ENCODE peak calls at places on chromosome 1, in ten cellular contexts. H is right lobe of liver, L is IMR-90, M is body of pancreas, I is tibial artery, S is brain microvascular endothelial cell, B is MM.1S, D is ovary, X is aorta, V is stomach. Q is an unnamed sample. For H3K36me3, the result is how much of the 10 kb centered on the place peaks cover.

GRCh38 chr1:17045623-17046022 is 8.2 kb downstream of the SDHB start:
- DNase-seq in B (peak), I (no peak), V (no peak), L (no peak), X (no peak), S (no peak), D (no peak), M (peak), H (no peak), Q (no peak)

GRCh38 chr1:146039844-146040194 is 18.3 kb upstream of the HJV start:
- DNase-seq in H (no peak), D (peak), I (no peak), V (no peak), L (no peak), B (no peak), X (no peak), S (no peak), M (no peak), Q (no peak)

GRCh38 chr1:178143730-178144343 is 49.9 kb downstream of the RASAL2 start:
- DNase-seq in S (no peak), I (no peak), V (no peak), B (peak), L (peak), D (no peak), M (no peak), H (no peak), X (no peak), Q (no peak)

GRCh38 chr1:159000627-159001026 is 9.1 kb upstream of the IFI16 start:
- DNase-seq in D (peak), I (peak), H (peak), S (peak), L (peak), B (no peak), V (peak), X (peak), M (peak), Q (peak)

GRCh38 chr1:211762206-211762605 is 68.4 kb downstream of the LPGAT1 start:
- DNase-seq in S (no peak), H (no peak), L (no peak), X (no peak), B (no peak), I (no peak), M (no peak), D (no peak), V (no peak), Q (no peak)

GRCh38 chr1:110686188-110686587 is 11.4 kb upstream of the KCNA3 start:
- DNase-seq in S (no peak), M (no peak), H (no peak), L (no peak), I (no peak), X (no peak), B (no peak), D (no peak), V (no peak), Q (no peak)

GRCh38 chr1:232139444-232139843 is 490.5 kb downstream of the SIPA1L2 start:
- DNase-seq in L (no peak), X (no peak), M (no peak), B (no peak), I (no peak), S (no peak), V (no peak), D (no peak), H (no peak), Q (no peak)

GRCh38 chr1:240946926-240947325 is 335.0 kb upstream of the GREM2 start:
- DNase-seq in V (no peak), D (no peak), L (peak), I (no peak), M (peak), X (no peak), H (no peak), S (peak), B (peak), Q (no peak)

GRCh38 chr1:41709873-41710272 is 208.8 kb downstream of the HIVEP3 start:
- DNase-seq in V (no peak), L (no peak), B (no peak), I (no peak), X (no peak), M (no peak), H (no peak), S (no peak), D (no peak), Q (no peak)

GRCh38 chr1:41742219-41742618 is 176.5 kb downstream of the HIVEP3 start:
- DNase-seq in D (no peak), V (no peak), X (no peak), L (peak), B (no peak), I (no peak), H (no peak), M (no peak), S (peak), Q (no peak)

GRCh38 chr1:234875953-234876814 is 252.5 kb downstream of the TOMM20 start:
- DNase-seq in I (peak), H (peak), B (no peak), X (no peak), L (peak), S (peak), M (peak), D (peak), V (peak), Q (peak)

DNA sequence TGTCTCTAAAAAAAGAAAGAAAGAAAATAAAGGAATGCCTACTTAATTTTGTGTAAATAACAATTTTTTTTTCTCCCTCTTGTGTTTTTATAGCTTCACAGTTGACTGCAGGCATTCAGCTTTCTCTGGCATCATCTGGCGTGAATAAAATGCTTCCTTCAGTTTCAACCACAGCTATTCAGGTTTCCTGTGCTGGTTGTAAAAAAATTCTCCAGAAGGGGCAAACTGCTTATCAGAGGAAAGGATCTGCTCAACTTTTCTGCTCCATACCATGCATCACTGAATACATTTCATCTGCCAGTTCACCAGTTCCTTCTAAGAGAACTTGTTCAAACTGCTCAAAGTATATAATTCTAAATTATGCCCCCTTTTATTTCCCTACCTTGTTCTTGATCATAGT is 18.0 kb downstream of the ZMYM1 start:
- DNase-seq in M (no peak), D (no peak), H (no peak), X (no peak), I (no peak), B (peak), L (no peak), S (no peak), V (no peak), Q (no peak)
- H3K36me3 ChIP-seq in M (under half), D (under half), H (under half), X (under half), I (under half), B (under half), L (under half), S (under half), V (under half), Q (under half)

DNA sequence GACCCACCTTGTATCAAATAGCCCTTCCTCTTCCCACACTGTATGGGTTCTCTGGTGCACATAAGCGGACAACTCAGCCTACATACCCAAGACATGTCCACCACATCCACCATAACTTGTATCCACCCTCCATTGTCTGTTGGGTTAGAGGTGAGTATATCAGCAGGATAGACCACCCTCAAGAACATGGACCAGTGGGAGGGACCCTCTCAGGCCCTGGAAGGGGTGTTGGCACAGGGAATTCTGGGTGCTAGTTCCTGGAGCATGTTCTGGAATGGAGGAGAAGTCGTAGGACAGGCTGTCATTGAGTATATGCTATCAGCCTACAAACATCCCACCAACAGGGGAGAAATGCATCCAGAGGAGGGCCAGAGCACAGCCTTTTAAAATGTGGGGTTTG is 7.4 kb downstream of the CD55 start:
- DNase-seq in L (no peak), V (no peak), H (no peak), I (no peak), S (no peak), D (no peak), X (no peak), B (no peak), M (no peak), Q (no peak)
- H3K36me3 ChIP-seq in L (under half), V (under half), H (under half), I (half or more), S (under half), D (under half), X (under half), B (under half), M (under half), Q (under half)

GRCh38 chr1:87367549-87367948 is 38.9 kb downstream of the LMO4 start:
- DNase-seq in B (no peak), S (no peak), L (no peak), H (no peak), X (no peak), D (no peak), M (no peak), I (no peak), V (no peak), Q (no peak)

GRCh38 chr1:87369736-87370135 is 41.1 kb downstream of the LMO4 start:
- DNase-seq in S (no peak), H (no peak), I (no peak), V (no peak), B (no peak), L (no peak), D (no peak), X (no peak), M (no peak), Q (no peak)

GRCh38 chr1:87370519-87370918 is 41.8 kb downstream of the LMO4 start:
- DNase-seq in H (no peak), X (no peak), S (no peak), I (no peak), B (no peak), L (no peak), D (no peak), M (no peak), V (no peak), Q (no peak)

GRCh38 chr1:87362834-87363426 is 34.2 kb downstream of the LMO4 start:
- DNase-seq in M (no peak), V (no peak), X (no peak), L (peak), I (no peak), B (no peak), H (no peak), S (no peak), D (no peak), Q (no peak)

GRCh38 chr1:87368907-87369306 is 40.2 kb downstream of the LMO4 start:
- DNase-seq in D (no peak), L (no peak), M (no peak), V (no peak), X (no peak), I (no peak), B (no peak), H (no peak), S (no peak), Q (no peak)
- H3K36me3 ChIP-seq in D (under half), L (under half), M (under half), V (under half), X (under half), I (under half), B (under half), H (under half), S (under half), Q (under half)

GRCh38 chr1:150226486-150226885 is 9.4 kb downstream of the ANP32E start:
- DNase-seq in M (no peak), X (no peak), S (no peak), L (no peak), V (no peak), I (no peak), H (no peak), D (no peak), B (no peak), Q (no peak)
- H3K36me3 ChIP-seq in M (under half), X (under half), S (under half), L (under half), V (under half), I (under half), H (under half), D (under half), B (under half), Q (under half)

DNA sequence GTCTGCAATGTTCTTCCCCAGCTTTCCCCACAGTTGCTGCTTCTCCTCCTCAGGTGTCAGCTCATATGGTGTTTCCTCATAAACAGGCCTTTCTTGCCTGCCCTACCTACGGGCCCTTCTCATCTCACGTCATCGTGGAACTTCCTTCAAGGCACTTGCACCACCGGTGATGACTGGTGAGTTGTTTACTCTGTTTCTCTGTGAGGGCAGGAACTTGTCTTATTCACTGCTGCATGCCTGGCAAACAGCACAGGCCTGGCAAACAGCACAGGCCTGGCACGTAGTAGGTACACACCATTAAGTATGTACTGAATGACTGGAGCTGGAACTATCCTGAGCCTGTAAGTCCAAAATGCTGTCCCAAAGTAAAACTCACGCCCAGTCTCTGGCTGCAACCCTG is 25.8 kb downstream of the STK40 start:
- DNase-seq in X (no peak), H (no peak), S (no peak), B (no peak), I (no peak), D (no peak), V (no peak), L (peak), M (no peak), Q (peak)
- H3K36me3 ChIP-seq in X (under half), H (under half), S (half or more), B (under half), I (under half), D (under half), V (under half), L (under half), M (under half), Q (under half)